ENCODE peak calls at places on chromosomes 4 and X, in seven cellular contexts. F is stimulated activated CD8-positive, alpha-beta memory T cell treated with anti-CD3 and anti-CD28 coated beads, Interleukin-7, amount 100 ng/mL, for 48 hours; Z is kidney glomerular epithelial cell; U is body of pancreas; M is NCI-H446 treated with DMSO at 0.1 percent for 48 hours; L is EL; A is HT1080. C is an unnamed sample.

GRCh38 chr4:151418385-151418784 is 9.4 kb downstream of the FHIP1A start:
- DNase-seq in U (no peak), F (no peak), A (peak; percentile 95), M (no peak), Z (peak; percentile 73), L (peak; percentile 83), C (no peak)

GRCh38 chr4:37858112-37858511 is 31.6 kb downstream of the PGM2 start:
- DNase-seq in Z (no peak), U (no peak), A (no peak), F (no peak), M (no peak), L (no peak), C (no peak)

GRCh38 chrX:69988955-69989394 is 60.8 kb downstream of the AWAT2 start:
- DNase-seq in L (no peak), A (peak; percentile 59), U (no peak), M (no peak), Z (no peak), F (no peak), C (no peak)

GRCh38 chr4:72319596-72319995 is 249.4 kb downstream of the ADAMTS3 start:
- DNase-seq in M (peak; percentile 19), L (peak; percentile 74), F (no peak), A (peak; percentile 92), Z (peak; percentile 58), U (no peak), C (no peak)

GRCh38 chr4:1195894-1196401 is 23.6 kb upstream of the SPON2 start:
- DNase-seq in U (peak; percentile 4), M (no peak), F (no peak), A (no peak), L (no peak), Z (no peak), C (no peak)

GRCh38 chr4:15882675-15883086 is 55.9 kb downstream of the FGFBP1 start:
- DNase-seq in M (peak; percentile 25), Z (peak; percentile 73), A (peak; percentile 71), L (peak; percentile 68), F (peak; percentile 15), U (peak; percentile 49), C (no peak)

GRCh38 chr4:172830295-172830764 is 338.3 kb upstream of the GALNT7 start:
- DNase-seq in M (no peak), L (peak; percentile 12), F (no peak), A (peak; percentile 34), Z (peak; percentile 6), U (no peak), C (no peak)

GRCh38 chr4:185017964-185018772 is at the start of gene HELT:
- DNase-seq in L (no peak), F (no peak), A (no peak), U (no peak), Z (no peak), M (no peak), C (no peak)

GRCh38 chr4:57147335-57148060 is 37.3 kb upstream of the IGFBP7 start:
- DNase-seq in M (no peak), A (no peak), U (no peak), L (peak; percentile 82), F (no peak), Z (no peak), C (no peak)

GRCh38 chr4:16597829-16598228 is 300.6 kb downstream of the LDB2 start:
- DNase-seq in F (no peak), U (no peak), A (peak; percentile 68), Z (no peak), M (no peak), L (peak; percentile 11), C (no peak)

GRCh38 chr4:147076179-147076578 is 130.5 kb upstream of the TTC29 start:
- DNase-seq in U (no peak), M (no peak), F (no peak), L (no peak), A (peak; percentile 44), Z (no peak), C (no peak)

GRCh38 chr4:1323635-1324442 is 23.2 kb upstream of the UVSSA start:
- DNase-seq in M (no peak), U (no peak), Z (peak; percentile 69), L (peak; percentile 96), A (peak; percentile 98), F (no peak), C (no peak)

GRCh38 chrX:15973941-15974340 is 119.3 kb upstream of the AP1S2 start:
- DNase-seq in L (no peak), F (no peak), Z (no peak), A (no peak), U (peak; percentile 9), M (no peak), C (no peak)

GRCh38 chr4:89410687-89411086 is 103.1 kb upstream of the GPRIN3 start:
- DNase-seq in A (peak; percentile 23), Z (peak; percentile 94), L (peak; percentile 12), U (no peak), F (no peak), M (no peak), C (no peak)

GRCh38 chr4:23686169-23686903 is 203.5 kb downstream of the PPARGC1A start:
- DNase-seq in U (no peak), L (no peak), M (no peak), F (no peak), A (no peak), Z (no peak), C (no peak)

GRCh38 chr4:33696066-33696465 is 2548.2 kb downstream of the ARAP2 start:
- DNase-seq in F (no peak), A (no peak), U (no peak), L (peak; percentile 41), Z (no peak), M (no peak), C (no peak)

GRCh38 chrX:39613508-39613921 is 484.2 kb downstream of the BCOR start:
- DNase-seq in U (peak; percentile 48), Z (peak; percentile 52), M (no peak), A (no peak), L (no peak), F (no peak), C (no peak)

GRCh38 chrX:2177541-2177940 is 323.2 kb downstream of the DHRSX start:
- DNase-seq in Z (no peak), L (no peak), F (no peak), A (no peak), M (no peak), U (no peak), C (no peak)

GRCh38 chr4:83248486-83248885 is 36.1 kb downstream of the COQ2 start:
- DNase-seq in F (no peak), A (peak; percentile 29), U (no peak), Z (no peak), M (no peak), L (peak; percentile 17), C (no peak)

GRCh38 chr4:82745173-82745842 is 53.3 kb downstream of the SCD5 start:
- DNase-seq in A (no peak), U (peak; percentile 43), M (no peak), L (peak; percentile 97), F (no peak), Z (peak; percentile 22), C (no peak)

GRCh38 chr4:41638806-41639205 is 100.8 kb downstream of the LIMCH1 start:
- DNase-seq in F (no peak), L (no peak), M (no peak), Z (no peak), U (no peak), A (no peak), C (no peak)

GRCh38 chr4:38663021-38663800 is 788 bp upstream of the KLF3 start:
- DNase-seq in U (peak; percentile 47), A (peak; percentile 40), F (no peak), M (peak; percentile 42), L (no peak), Z (peak; percentile 67), C (no peak)

GRCh38 chr4:145437466-145437865 is 44.2 kb upstream of the SMAD1 start:
- DNase-seq in F (no peak), M (no peak), U (no peak), A (no peak), Z (no peak), L (no peak), C (no peak)

GRCh38 chr4:134540588-134540987 is 339.0 kb upstream of the PABPC4L start:
- DNase-seq in L (no peak), M (peak; percentile 64), F (no peak), A (no peak), Z (no peak), U (no peak), C (no peak)

C was measured in nucleus accumbens.